ENCODE peak calls at places on chromosomes 13 and 19, in five cellular contexts. G is upper lobe of left lung; Q is CD8-positive, alpha-beta T cell; P is coronary artery; S is tibial nerve. H is an unnamed sample.

GRCh38 chr19:12055784-12056183 is 3.0 kb upstream of the ZNF878 start:
- DNase-seq in Q (no peak), P (no peak), S (no peak), G (no peak), H (no peak)

GRCh38 chr13:80141114-80141849 is 199.6 kb downstream of the SPRY2 start:
- DNase-seq in G (peak; percentile 23), Q (no peak), S (no peak), P (peak; percentile 76), H (no peak)

GRCh38 chr13:102830646-102831045 is 15.2 kb upstream of the ERCC5 start:
- DNase-seq in G (no peak), S (no peak), P (no peak), Q (no peak), H (no peak)

GRCh38 chr19:5337886-5338595 is 2.6 kb downstream of the PTPRS start:
- DNase-seq in P (no peak), G (no peak), Q (no peak), S (no peak), H (no peak)

GRCh38 chr13:113839536-113840204 is 24.2 kb downstream of the GAS6 start:
- DNase-seq in S (no peak), G (no peak), P (no peak), Q (no peak), H (no peak)

GRCh38 chr13:111917086-111917485 is 149.9 kb upstream of the SOX1 start:
- DNase-seq in P (peak; percentile 60), S (no peak), G (peak; percentile 10), Q (no peak), H (no peak)

GRCh38 chr13:41206467-41206866 is 12.1 kb upstream of the KBTBD7 start:
- DNase-seq in Q (no peak), P (no peak), G (no peak), S (no peak), H (no peak)

GRCh38 chr13:69683921-69684663 is 423.5 kb upstream of the ATXN8OS start:
- DNase-seq in S (no peak), G (peak; percentile 20), Q (no peak), P (no peak), H (no peak)

GRCh38 chr13:30802501-30802900 is 67.2 kb downstream of the ALOX5AP start:
- DNase-seq in P (no peak), Q (no peak), G (no peak), S (no peak), H (no peak)

GRCh38 chr19:6060600-6061391 is 49.5 kb downstream of the RFX2 start:
- DNase-seq in P (peak; percentile 77), Q (peak; percentile 57), S (no peak), G (peak; percentile 56), H (peak; percentile 14)

GRCh38 chr13:106232680-106233079 is 302.8 kb downstream of the EFNB2 start:
- DNase-seq in G (no peak), P (no peak), Q (no peak), S (no peak), H (no peak)

GRCh38 chr13:49357694-49358093 is 86.2 kb downstream of the CAB39L start:
- DNase-seq in Q (no peak), G (no peak), S (no peak), P (no peak), H (no peak)

GRCh38 chr19:33767898-33768413 is 28.7 kb upstream of the KCTD15 start:
- DNase-seq in S (no peak), Q (peak; percentile 21), P (no peak), G (no peak), H (no peak)

GRCh38 chr19:52923782-52924593 is 760 bp upstream of the ZNF888 start:
- DNase-seq in P (no peak), G (peak; percentile 90), Q (no peak), S (no peak), H (no peak)

GRCh38 chr19:41194157-41194552 is 1.1 kb downstream of the CYP2S1 start:
- DNase-seq in P (no peak), G (no peak), Q (no peak), S (no peak), H (no peak)

GRCh38 chr13:82848766-82849165 is 1033.5 kb downstream of the SLITRK1 start:
- DNase-seq in P (no peak), Q (no peak), G (no peak), S (no peak), H (no peak)

GRCh38 chr13:75621147-75621546 is 15.0 kb upstream of the LMO7 start:
- DNase-seq in P (no peak), S (no peak), G (no peak), Q (no peak), H (no peak)

GRCh38 chr13:38361551-38362262 is 12.1 kb downstream of the UFM1 start:
- DNase-seq in G (no peak), Q (no peak), S (no peak), P (no peak), H (no peak)

GRCh38 chr13:99601535-99601934 is 100.3 kb downstream of the TM9SF2 start:
- DNase-seq in G (no peak), Q (no peak), S (no peak), P (no peak), H (no peak)

GRCh38 chr13:101514695-101515275 is 62.3 kb downstream of the ITGBL1 start:
- DNase-seq in P (no peak), S (no peak), Q (peak; percentile 8), G (no peak), H (no peak)

GRCh38 chr19:10431943-10432735 is 11.8 kb downstream of the PDE4A start:
- DNase-seq in Q (peak; percentile 83), G (peak; percentile 79), S (no peak), P (no peak), H (peak; percentile 73)

GRCh38 chr19:11444059-11444458 is 8.6 kb downstream of the PRKCSH start:
- DNase-seq in S (no peak), G (no peak), Q (no peak), P (peak; percentile 70), H (no peak)

GRCh38 chr13:64471916-64472315 is 2758.2 kb downstream of the PCDH9 start:
- DNase-seq in P (no peak), Q (no peak), S (no peak), G (no peak), H (no peak)

GRCh38 chr19:18587962-18588610 is 512 bp upstream of the REX1BD start:
- DNase-seq in S (no peak), P (no peak), Q (no peak), G (no peak), H (no peak)

GRCh38 chr13:111270126-111270525 is 50.3 kb upstream of the TEX29 start:
- DNase-seq in P (no peak), Q (no peak), S (no peak), G (no peak), H (no peak)

GRCh38 chr19:1046836-1047695 is 7.2 kb downstream of the ABCA7 start:
- DNase-seq in P (no peak), Q (no peak), G (no peak), S (no peak), H (no peak)

GRCh38 chr13:84870190-84870589 is 929.0 kb downstream of the SLITRK6 start:
- DNase-seq in G (no peak), Q (no peak), P (no peak), S (no peak), H (no peak)

GRCh38 chr13:33352023-33352422 is 66.5 kb upstream of the STARD13 start:
- DNase-seq in P (no peak), G (no peak), S (no peak), Q (no peak), H (no peak)

GRCh38 chr19:20928371-20928770 is 5.3 kb downstream of the ZNF85 start:
- DNase-seq in S (no peak), Q (no peak), P (no peak), G (no peak), H (no peak)

GRCh38 chr13:85080726-85081125 is 718.5 kb downstream of the SLITRK6 start:
- DNase-seq in G (no peak), S (no peak), P (no peak), Q (no peak), H (no peak)

GRCh38 chr19:35142531-35143230 is 374 bp upstream of the FXYD7 start:
- DNase-seq in G (no peak), S (no peak), P (no peak), Q (peak; percentile 87), H (peak; percentile 72)
- TF ChIP-seq CTCF in G (no peak), S (no peak), P (peak; percentile 39), Q (peak; percentile 58), H (peak; percentile 73)

GRCh38 chr19:13363235-13363634 is 143.0 kb downstream of the CACNA1A start:
- DNase-seq in G (no peak), S (no peak), P (no peak), Q (no peak), H (no peak)

GRCh38 chr19:13370948-13371347 is 135.3 kb downstream of the CACNA1A start:
- DNase-seq in S (no peak), G (no peak), P (no peak), Q (no peak), H (no peak)

GRCh38 chr19:13363954-13364353 is 142.3 kb downstream of the CACNA1A start:
- DNase-seq in P (no peak), S (no peak), Q (no peak), G (no peak), H (no peak)

DNA sequence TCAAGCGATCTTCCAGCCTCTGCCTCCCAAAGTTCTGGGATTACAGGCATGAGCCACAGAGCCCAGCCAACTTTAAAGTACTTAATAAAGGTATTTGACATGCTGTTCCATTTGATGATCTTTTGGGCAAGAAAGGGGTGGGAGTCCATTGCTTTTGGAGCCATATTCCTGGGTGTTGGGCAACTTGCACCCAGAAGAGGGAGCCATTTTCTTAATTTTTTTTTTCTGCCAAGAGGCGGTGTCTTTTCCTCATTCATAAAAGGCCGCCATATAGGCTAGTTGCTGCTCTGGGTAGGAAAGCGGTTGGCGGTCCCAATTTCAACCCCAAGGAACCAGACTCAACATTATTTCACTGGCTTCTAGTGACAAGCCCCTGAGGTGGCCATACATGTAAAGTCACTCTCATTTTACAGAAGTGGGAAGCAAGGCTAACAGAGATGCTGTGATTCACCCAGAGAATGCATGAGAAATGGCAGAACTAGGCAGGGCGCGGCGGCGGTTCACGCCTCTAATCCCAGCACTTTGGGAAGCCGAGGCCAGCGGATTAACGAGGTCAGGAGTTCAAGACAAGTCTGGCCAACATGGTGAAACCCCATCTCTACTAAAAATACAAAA is 139.6 kb downstream of the CACNA1A start:
- DNase-seq in S (no peak), P (no peak), Q (no peak), G (no peak), H (no peak)
- TF ChIP-seq CTCF in S (no peak), P (no peak), Q (no peak), G (no peak), H (no peak)

GRCh38 chr13:27226991-27227390 is 24.4 kb upstream of the RPL21 start:
- DNase-seq in G (no peak), P (no peak), Q (no peak), S (no peak), H (no peak)
- TF ChIP-seq CTCF in G (no peak), P (no peak), Q (no peak), S (no peak), H (no peak)

GRCh38 chr13:44961997-44962396 is 27.3 kb downstream of the NUFIP1 start:
- DNase-seq in Q (no peak), P (no peak), G (no peak), S (no peak), H (no peak)

GRCh38 chr13:44972956-44973581 is 16.2 kb downstream of the NUFIP1 start:
- DNase-seq in S (no peak), G (no peak), Q (no peak), P (no peak), H (no peak)

GRCh38 chr13:44971656-44972595 is 17.3 kb downstream of the NUFIP1 start:
- DNase-seq in P (no peak), S (no peak), Q (no peak), G (no peak), H (no peak)

GRCh38 chr13:44969858-44970484 is 19.3 kb downstream of the NUFIP1 start:
- DNase-seq in S (no peak), Q (no peak), P (no peak), G (no peak), H (no peak)

GRCh38 chr13:44967656-44968451 is 21.4 kb downstream of the NUFIP1 start:
- DNase-seq in S (no peak), P (no peak), Q (no peak), G (no peak), H (no peak)
- TF ChIP-seq CTCF in S (no peak), P (no peak), Q (no peak), G (no peak), H (no peak)